ENCODE peak calls at places on chromosome 21, in seven cellular contexts. One of them, this sample, is unnamed.

GRCh38 chr21:42384184-42384583 is 11.7 kb downstream of the TMPRSS3 start:
- DNase-seq in ureter: no peak
- DNase-seq in fibroblast of mammary gland: no peak
- DNase-seq in HCT116: no peak
- DNase-seq in stimulated activated CD8-positive, alpha-beta memory T cell treated with anti-CD3 and anti-CD28 coated beads, Interleukin-15, amount 100 ng/mL, for 4 hours: no peak
- DNase-seq in ELR: no peak
- DNase-seq in HTR-8/SVneo: no peak
- DNase-seq in this sample: no peak

GRCh38 chr21:34642211-34643075 is 26.4 kb upstream of the CLIC6 start:
- DNase-seq in ureter: peak
- DNase-seq in fibroblast of mammary gland: no peak
- DNase-seq in HCT116: no peak
- DNase-seq in stimulated activated CD8-positive, alpha-beta memory T cell treated with anti-CD3 and anti-CD28 coated beads, Interleukin-15, amount 100 ng/mL, for 4 hours: no peak
- DNase-seq in ELR: peak
- DNase-seq in HTR-8/SVneo: peak
- DNase-seq in this sample: no peak

GRCh38 chr21:39461419-39461818 is 9.6 kb downstream of the SH3BGR start:
- DNase-seq in ureter: no peak
- DNase-seq in fibroblast of mammary gland: no peak
- DNase-seq in HCT116: no peak
- DNase-seq in stimulated activated CD8-positive, alpha-beta memory T cell treated with anti-CD3 and anti-CD28 coated beads, Interleukin-15, amount 100 ng/mL, for 4 hours: no peak
- DNase-seq in ELR: no peak
- DNase-seq in HTR-8/SVneo: no peak
- DNase-seq in this sample: no peak

GRCh38 chr21:36708512-36709029 is 9.7 kb downstream of the SIM2 start:
- DNase-seq in ureter: no peak
- DNase-seq in fibroblast of mammary gland: no peak
- DNase-seq in HCT116: no peak
- DNase-seq in stimulated activated CD8-positive, alpha-beta memory T cell treated with anti-CD3 and anti-CD28 coated beads, Interleukin-15, amount 100 ng/mL, for 4 hours: no peak
- DNase-seq in ELR: no peak
- DNase-seq in HTR-8/SVneo: no peak
- DNase-seq in this sample: no peak

GRCh38 chr21:32256873-32257620 is 21.8 kb downstream of the MIS18A start:
- DNase-seq in ureter: peak
- DNase-seq in fibroblast of mammary gland: peak
- DNase-seq in HCT116: no peak
- DNase-seq in stimulated activated CD8-positive, alpha-beta memory T cell treated with anti-CD3 and anti-CD28 coated beads, Interleukin-15, amount 100 ng/mL, for 4 hours: no peak
- DNase-seq in ELR: peak
- DNase-seq in HTR-8/SVneo: peak
- DNase-seq in this sample: peak

GRCh38 chr21:42733037-42733632 is 79.7 kb downstream of the PDE9A start:
- DNase-seq in ureter: no peak
- DNase-seq in fibroblast of mammary gland: no peak
- DNase-seq in HCT116: no peak
- DNase-seq in stimulated activated CD8-positive, alpha-beta memory T cell treated with anti-CD3 and anti-CD28 coated beads, Interleukin-15, amount 100 ng/mL, for 4 hours: no peak
- DNase-seq in ELR: no peak
- DNase-seq in HTR-8/SVneo: no peak
- DNase-seq in this sample: no peak

GRCh38 chr21:36564647-36565046 is 84.7 kb upstream of the CLDN14 start:
- DNase-seq in ureter: no peak
- DNase-seq in fibroblast of mammary gland: no peak
- DNase-seq in HCT116: no peak
- DNase-seq in stimulated activated CD8-positive, alpha-beta memory T cell treated with anti-CD3 and anti-CD28 coated beads, Interleukin-15, amount 100 ng/mL, for 4 hours: no peak
- DNase-seq in ELR: no peak
- DNase-seq in HTR-8/SVneo: no peak
- DNase-seq in this sample: no peak

GRCh38 chr21:44893948-44894656 is 20.6 kb upstream of the PTTG1IP start:
- DNase-seq in ureter: no peak
- DNase-seq in fibroblast of mammary gland: no peak
- DNase-seq in HCT116: no peak
- DNase-seq in stimulated activated CD8-positive, alpha-beta memory T cell treated with anti-CD3 and anti-CD28 coated beads, Interleukin-15, amount 100 ng/mL, for 4 hours: no peak
- DNase-seq in ELR: no peak
- DNase-seq in HTR-8/SVneo: no peak
- DNase-seq in this sample: no peak

GRCh38 chr21:38993561-38993960 is 187.8 kb downstream of the ETS2 start:
- DNase-seq in ureter: peak
- DNase-seq in fibroblast of mammary gland: peak
- DNase-seq in HCT116: peak
- DNase-seq in stimulated activated CD8-positive, alpha-beta memory T cell treated with anti-CD3 and anti-CD28 coated beads, Interleukin-15, amount 100 ng/mL, for 4 hours: no peak
- DNase-seq in ELR: peak
- DNase-seq in HTR-8/SVneo: peak
- DNase-seq in this sample: peak

GRCh38 chr21:44477712-44478111 is 22.4 kb downstream of the LRRC3 start:
- DNase-seq in ureter: no peak
- DNase-seq in fibroblast of mammary gland: no peak
- DNase-seq in HCT116: no peak
- DNase-seq in stimulated activated CD8-positive, alpha-beta memory T cell treated with anti-CD3 and anti-CD28 coated beads, Interleukin-15, amount 100 ng/mL, for 4 hours: no peak
- DNase-seq in ELR: no peak
- DNase-seq in HTR-8/SVneo: no peak
- DNase-seq in this sample: no peak

GRCh38 chr21:16536661-16537359 is 807.0 kb downstream of the USP25 start:
- DNase-seq in ureter: no peak
- DNase-seq in fibroblast of mammary gland: peak
- DNase-seq in HCT116: no peak
- DNase-seq in stimulated activated CD8-positive, alpha-beta memory T cell treated with anti-CD3 and anti-CD28 coated beads, Interleukin-15, amount 100 ng/mL, for 4 hours: no peak
- DNase-seq in ELR: peak
- DNase-seq in HTR-8/SVneo: no peak
- DNase-seq in this sample: no peak

GRCh38 chr21:38910390-38911008 is 104.8 kb downstream of the ETS2 start:
- DNase-seq in ureter: peak
- DNase-seq in fibroblast of mammary gland: no peak
- DNase-seq in HCT116: peak
- DNase-seq in stimulated activated CD8-positive, alpha-beta memory T cell treated with anti-CD3 and anti-CD28 coated beads, Interleukin-15, amount 100 ng/mL, for 4 hours: no peak
- DNase-seq in ELR: peak
- DNase-seq in HTR-8/SVneo: no peak
- DNase-seq in this sample: no peak

GRCh38 chr21:44439211-44439600 is 16.1 kb upstream of the LRRC3 start:
- DNase-seq in ureter: no peak
- DNase-seq in fibroblast of mammary gland: no peak
- DNase-seq in HCT116: no peak
- DNase-seq in stimulated activated CD8-positive, alpha-beta memory T cell treated with anti-CD3 and anti-CD28 coated beads, Interleukin-15, amount 100 ng/mL, for 4 hours: no peak
- DNase-seq in ELR: no peak
- DNase-seq in HTR-8/SVneo: no peak
- DNase-seq in this sample: no peak

GRCh38 chr21:25179116-25179515 is 428.2 kb downstream of the MRPL39 start:
- DNase-seq in ureter: no peak
- DNase-seq in fibroblast of mammary gland: no peak
- DNase-seq in HCT116: no peak
- DNase-seq in stimulated activated CD8-positive, alpha-beta memory T cell treated with anti-CD3 and anti-CD28 coated beads, Interleukin-15, amount 100 ng/mL, for 4 hours: no peak
- DNase-seq in ELR: peak
- DNase-seq in HTR-8/SVneo: no peak
- DNase-seq in this sample: no peak

GRCh38 chr21:31887596-31887920 is 14.7 kb downstream of the HUNK start:
- DNase-seq in ureter: no peak
- DNase-seq in fibroblast of mammary gland: no peak
- DNase-seq in HCT116: no peak
- DNase-seq in stimulated activated CD8-positive, alpha-beta memory T cell treated with anti-CD3 and anti-CD28 coated beads, Interleukin-15, amount 100 ng/mL, for 4 hours: no peak
- DNase-seq in ELR: no peak
- DNase-seq in HTR-8/SVneo: no peak
- DNase-seq in this sample: no peak

GRCh38 chr21:42190492-42190875 is 28.5 kb upstream of the ABCG1 start:
- DNase-seq in ureter: no peak
- DNase-seq in fibroblast of mammary gland: no peak
- DNase-seq in HCT116: no peak
- DNase-seq in stimulated activated CD8-positive, alpha-beta memory T cell treated with anti-CD3 and anti-CD28 coated beads, Interleukin-15, amount 100 ng/mL, for 4 hours: no peak
- DNase-seq in ELR: no peak
- DNase-seq in HTR-8/SVneo: no peak
- DNase-seq in this sample: no peak

GRCh38 chr21:27269646-27270045 is 302.8 kb upstream of the ADAMTS5 start:
- DNase-seq in ureter: no peak
- DNase-seq in fibroblast of mammary gland: peak
- DNase-seq in HCT116: no peak
- DNase-seq in stimulated activated CD8-positive, alpha-beta memory T cell treated with anti-CD3 and anti-CD28 coated beads, Interleukin-15, amount 100 ng/mL, for 4 hours: no peak
- DNase-seq in ELR: peak
- DNase-seq in HTR-8/SVneo: peak
- DNase-seq in this sample: no peak

GRCh38 chr21:16678479-16678878 is 834.4 kb upstream of the CXADR start:
- DNase-seq in ureter: no peak
- DNase-seq in fibroblast of mammary gland: no peak
- DNase-seq in HCT116: no peak
- DNase-seq in stimulated activated CD8-positive, alpha-beta memory T cell treated with anti-CD3 and anti-CD28 coated beads, Interleukin-15, amount 100 ng/mL, for 4 hours: no peak
- DNase-seq in ELR: no peak
- DNase-seq in HTR-8/SVneo: no peak
- DNase-seq in this sample: no peak

GRCh38 chr21:39353295-39353694 is 4.4 kb upstream of the HMGN1 start:
- DNase-seq in ureter: no peak
- DNase-seq in fibroblast of mammary gland: peak
- DNase-seq in HCT116: no peak
- DNase-seq in stimulated activated CD8-positive, alpha-beta memory T cell treated with anti-CD3 and anti-CD28 coated beads, Interleukin-15, amount 100 ng/mL, for 4 hours: no peak
- DNase-seq in ELR: peak
- DNase-seq in HTR-8/SVneo: no peak
- DNase-seq in this sample: no peak

GRCh38 chr21:38494254-38494648 is 4.0 kb downstream of the ERG start:
- DNase-seq in ureter: no peak
- DNase-seq in fibroblast of mammary gland: no peak
- DNase-seq in HCT116: no peak
- DNase-seq in stimulated activated CD8-positive, alpha-beta memory T cell treated with anti-CD3 and anti-CD28 coated beads, Interleukin-15, amount 100 ng/mL, for 4 hours: no peak
- DNase-seq in ELR: no peak
- DNase-seq in HTR-8/SVneo: no peak
- DNase-seq in this sample: no peak

GRCh38 chr21:32302560-32302959 is 3.9 kb downstream of the MRAP start:
- DNase-seq in ureter: no peak
- DNase-seq in fibroblast of mammary gland: no peak
- DNase-seq in HCT116: no peak
- DNase-seq in stimulated activated CD8-positive, alpha-beta memory T cell treated with anti-CD3 and anti-CD28 coated beads, Interleukin-15, amount 100 ng/mL, for 4 hours: no peak
- DNase-seq in ELR: no peak
- DNase-seq in HTR-8/SVneo: no peak
- DNase-seq in this sample: no peak

GRCh38 chr21:15604424-15604823 is 125.4 kb upstream of the USP25 start:
- DNase-seq in ureter: no peak
- DNase-seq in fibroblast of mammary gland: peak
- DNase-seq in HCT116: no peak
- DNase-seq in stimulated activated CD8-positive, alpha-beta memory T cell treated with anti-CD3 and anti-CD28 coated beads, Interleukin-15, amount 100 ng/mL, for 4 hours: no peak
- DNase-seq in ELR: peak
- DNase-seq in HTR-8/SVneo: peak
- DNase-seq in this sample: no peak

GRCh38 chr21:15992171-15992570 is 262.4 kb downstream of the USP25 start:
- DNase-seq in ureter: no peak
- DNase-seq in fibroblast of mammary gland: peak
- DNase-seq in HCT116: no peak
- DNase-seq in stimulated activated CD8-positive, alpha-beta memory T cell treated with anti-CD3 and anti-CD28 coated beads, Interleukin-15, amount 100 ng/mL, for 4 hours: no peak
- DNase-seq in ELR: peak
- DNase-seq in HTR-8/SVneo: no peak
- DNase-seq in this sample: no peak

GRCh38 chr21:42058631-42059111 is 12.4 kb upstream of the UMODL1 start:
- DNase-seq in ureter: no peak
- DNase-seq in fibroblast of mammary gland: no peak
- DNase-seq in HCT116: no peak
- DNase-seq in stimulated activated CD8-positive, alpha-beta memory T cell treated with anti-CD3 and anti-CD28 coated beads, Interleukin-15, amount 100 ng/mL, for 4 hours: no peak
- DNase-seq in ELR: no peak
- DNase-seq in HTR-8/SVneo: no peak
- DNase-seq in this sample: no peak

GRCh38 chr21:25563399-25564116 is 43.7 kb downstream of the MRPL39 start:
- DNase-seq in ureter: no peak
- DNase-seq in fibroblast of mammary gland: no peak
- DNase-seq in HCT116: no peak
- DNase-seq in stimulated activated CD8-positive, alpha-beta memory T cell treated with anti-CD3 and anti-CD28 coated beads, Interleukin-15, amount 100 ng/mL, for 4 hours: no peak
- DNase-seq in ELR: peak
- DNase-seq in HTR-8/SVneo: no peak
- DNase-seq in this sample: no peak

GRCh38 chr21:20802631-20803260 is 195.5 kb upstream of the NCAM2 start:
- DNase-seq in ureter: no peak
- DNase-seq in fibroblast of mammary gland: no peak
- DNase-seq in HCT116: no peak
- DNase-seq in stimulated activated CD8-positive, alpha-beta memory T cell treated with anti-CD3 and anti-CD28 coated beads, Interleukin-15, amount 100 ng/mL, for 4 hours: no peak
- DNase-seq in ELR: no peak
- DNase-seq in HTR-8/SVneo: no peak
- DNase-seq in this sample: no peak

GRCh38 chr21:34881894-34882371 is 167.2 kb downstream of the RUNX1 start:
- DNase-seq in ureter: no peak
- DNase-seq in fibroblast of mammary gland: peak
- DNase-seq in HCT116: no peak
- DNase-seq in stimulated activated CD8-positive, alpha-beta memory T cell treated with anti-CD3 and anti-CD28 coated beads, Interleukin-15, amount 100 ng/mL, for 4 hours: no peak
- DNase-seq in ELR: peak
- DNase-seq in HTR-8/SVneo: peak
- DNase-seq in this sample: no peak

GRCh38 chr21:42405064-42406059 is 1.7 kb downstream of the UBASH3A start:
- DNase-seq in ureter: no peak
- DNase-seq in fibroblast of mammary gland: no peak
- DNase-seq in HCT116: no peak
- DNase-seq in stimulated activated CD8-positive, alpha-beta memory T cell treated with anti-CD3 and anti-CD28 coated beads, Interleukin-15, amount 100 ng/mL, for 4 hours: no peak
- DNase-seq in ELR: no peak
- DNase-seq in HTR-8/SVneo: no peak
- DNase-seq in this sample: no peak

GRCh38 chr21:17539743-17540341 is 27.0 kb downstream of the CXADR start:
- DNase-seq in ureter: no peak
- DNase-seq in fibroblast of mammary gland: no peak
- DNase-seq in HCT116: no peak
- DNase-seq in stimulated activated CD8-positive, alpha-beta memory T cell treated with anti-CD3 and anti-CD28 coated beads, Interleukin-15, amount 100 ng/mL, for 4 hours: no peak
- DNase-seq in ELR: no peak
- DNase-seq in HTR-8/SVneo: no peak
- DNase-seq in this sample: no peak

GRCh38 chr21:44402323-44403105 is 49.1 kb downstream of the TRPM2 start:
- DNase-seq in ureter: no peak
- DNase-seq in fibroblast of mammary gland: no peak
- DNase-seq in HCT116: no peak
- DNase-seq in stimulated activated CD8-positive, alpha-beta memory T cell treated with anti-CD3 and anti-CD28 coated beads, Interleukin-15, amount 100 ng/mL, for 4 hours: no peak
- DNase-seq in ELR: no peak
- DNase-seq in HTR-8/SVneo: no peak
- DNase-seq in this sample: no peak

GRCh38 chr21:20266369-20266710 is 731.9 kb upstream of the NCAM2 start:
- DNase-seq in ureter: no peak
- DNase-seq in fibroblast of mammary gland: no peak
- DNase-seq in HCT116: no peak
- DNase-seq in stimulated activated CD8-positive, alpha-beta memory T cell treated with anti-CD3 and anti-CD28 coated beads, Interleukin-15, amount 100 ng/mL, for 4 hours: no peak
- DNase-seq in ELR: no peak
- DNase-seq in HTR-8/SVneo: no peak
- DNase-seq in this sample: no peak

GRCh38 chr21:31554511-31555022 is 104.9 kb upstream of the SOD1 start:
- DNase-seq in ureter: no peak
- DNase-seq in fibroblast of mammary gland: peak
- DNase-seq in HCT116: peak
- DNase-seq in stimulated activated CD8-positive, alpha-beta memory T cell treated with anti-CD3 and anti-CD28 coated beads, Interleukin-15, amount 100 ng/mL, for 4 hours: no peak
- DNase-seq in ELR: peak
- DNase-seq in HTR-8/SVneo: peak
- DNase-seq in this sample: no peak

GRCh38 chr21:25457411-25457810 is 149.9 kb downstream of the MRPL39 start:
- DNase-seq in ureter: no peak
- DNase-seq in fibroblast of mammary gland: peak
- DNase-seq in HCT116: no peak
- DNase-seq in stimulated activated CD8-positive, alpha-beta memory T cell treated with anti-CD3 and anti-CD28 coated beads, Interleukin-15, amount 100 ng/mL, for 4 hours: no peak
- DNase-seq in ELR: peak
- DNase-seq in HTR-8/SVneo: peak
- DNase-seq in this sample: no peak

GRCh38 chr21:39119696-39120290 is 63.5 kb downstream of the PSMG1 start:
- DNase-seq in ureter: no peak
- DNase-seq in fibroblast of mammary gland: no peak
- DNase-seq in HCT116: no peak
- DNase-seq in stimulated activated CD8-positive, alpha-beta memory T cell treated with anti-CD3 and anti-CD28 coated beads, Interleukin-15, amount 100 ng/mL, for 4 hours: no peak
- DNase-seq in ELR: no peak
- DNase-seq in HTR-8/SVneo: no peak
- DNase-seq in this sample: no peak

GRCh38 chr21:40139636-40140035 is 272.4 kb downstream of the PCP4 start:
- DNase-seq in ureter: no peak
- DNase-seq in fibroblast of mammary gland: no peak
- DNase-seq in HCT116: no peak
- DNase-seq in stimulated activated CD8-positive, alpha-beta memory T cell treated with anti-CD3 and anti-CD28 coated beads, Interleukin-15, amount 100 ng/mL, for 4 hours: no peak
- DNase-seq in ELR: no peak
- DNase-seq in HTR-8/SVneo: no peak
- DNase-seq in this sample: no peak

GRCh38 chr21:27476696-27477095 is 509.8 kb upstream of the ADAMTS5 start:
- DNase-seq in ureter: no peak
- DNase-seq in fibroblast of mammary gland: peak
- DNase-seq in HCT116: no peak
- DNase-seq in stimulated activated CD8-positive, alpha-beta memory T cell treated with anti-CD3 and anti-CD28 coated beads, Interleukin-15, amount 100 ng/mL, for 4 hours: no peak
- DNase-seq in ELR: peak
- DNase-seq in HTR-8/SVneo: peak
- DNase-seq in this sample: no peak

GRCh38 chr21:36630485-36631206 is 68.3 kb upstream of the SIM2 start:
- DNase-seq in ureter: peak
- DNase-seq in fibroblast of mammary gland: peak
- DNase-seq in HCT116: peak
- DNase-seq in stimulated activated CD8-positive, alpha-beta memory T cell treated with anti-CD3 and anti-CD28 coated beads, Interleukin-15, amount 100 ng/mL, for 4 hours: no peak
- DNase-seq in ELR: peak
- DNase-seq in HTR-8/SVneo: peak
- DNase-seq in this sample: peak

GRCh38 chr21:42892582-42892930 is 553 bp upstream of the NDUFV3 start:
- DNase-seq in ureter: no peak
- DNase-seq in fibroblast of mammary gland: no peak
- DNase-seq in HCT116: no peak
- DNase-seq in stimulated activated CD8-positive, alpha-beta memory T cell treated with anti-CD3 and anti-CD28 coated beads, Interleukin-15, amount 100 ng/mL, for 4 hours: no peak
- DNase-seq in ELR: no peak
- DNase-seq in HTR-8/SVneo: no peak
- DNase-seq in this sample: no peak